ENCODE peak calls at places on chromosomes 13 and 19, in six cellular contexts. Q is astrocyte; O is omental fat pad; R is stimulated activated CD4-positive, alpha-beta T cell treated with anti-CD3 and anti-CD28 coated beads, Interleukin-4, amount 100 ng/mL, for 48 hours; A is NCI-H1436; N is OCI-LY7. E is an unnamed sample.

GRCh38 chr13:36875955-36876354 is 44.1 kb downstream of the SMAD9 start:
- DNase-seq in N (no peak), R (no peak), Q (no peak), A (no peak), O (no peak), E (no peak)

GRCh38 chr19:17114414-17114831 is 38.8 kb downstream of the MYO9B start:
- DNase-seq in Q (peak; percentile 56), N (no peak), O (no peak), A (no peak), R (no peak), E (no peak)

GRCh38 chr13:46396341-46396740 is 9.3 kb upstream of the RUBCNL start:
- DNase-seq in O (no peak), R (no peak), N (no peak), A (no peak), Q (no peak), E (no peak)

GRCh38 chr19:32543107-32543900 is 37.7 kb upstream of the PDCD5 start:
- DNase-seq in N (no peak), R (no peak), O (no peak), A (no peak), Q (peak; percentile 12), E (no peak)

GRCh38 chr13:24985102-24985501 is 110.8 kb upstream of the PABPC3 start:
- DNase-seq in O (no peak), A (no peak), Q (no peak), R (no peak), N (no peak), E (peak; percentile 29)

GRCh38 chr13:45341799-45342584 is 1.0 kb upstream of the TPT1 start:
- DNase-seq in Q (no peak), A (peak; percentile 25), O (no peak), N (no peak), R (no peak), E (peak; percentile 10)

GRCh38 chr19:38842439-38843174 is 7.2 kb downstream of the HNRNPL start:
- DNase-seq in N (peak; percentile 32), O (no peak), A (no peak), R (peak; percentile 34), Q (no peak), E (no peak)

GRCh38 chr13:36549771-36550170 is 117.5 kb downstream of the CCNA1 start:
- DNase-seq in R (no peak), Q (no peak), N (peak; percentile 6), O (no peak), A (peak; percentile 53), E (no peak)

GRCh38 chr13:107202371-107203023 is 634.6 kb upstream of the ARGLU1 start:
- DNase-seq in O (no peak), Q (peak; percentile 51), N (no peak), A (no peak), R (no peak), E (no peak)

GRCh38 chr13:113161433-113161832 is 3.0 kb downstream of the PROZ start:
- DNase-seq in R (no peak), Q (no peak), N (no peak), O (no peak), A (no peak), E (no peak)

GRCh38 chr13:26184791-26185250 is 37.3 kb downstream of the RNF6 start:
- DNase-seq in N (peak; percentile 76), O (no peak), A (peak; percentile 20), Q (peak; percentile 30), R (peak; percentile 54), E (peak; percentile 77)

GRCh38 chr19:47239610-47240296 is 8.8 kb upstream of the BBC3 start:
- DNase-seq in O (no peak), R (no peak), N (no peak), Q (peak; percentile 47), A (peak; percentile 88), E (peak; percentile 67)

GRCh38 chr19:13731147-13731964 is 33.0 kb upstream of the MRI1 start:
- DNase-seq in Q (peak; percentile 97), A (peak; percentile 92), N (peak; percentile 95), O (peak; percentile 74), R (peak; percentile 92), E (peak; percentile 92)